ENCODE peak calls at places on chromosome X, in four cellular contexts. One of them, this sample, is unnamed.

GRCh38 chrX:150365953-150366911 is 3.1 kb downstream of the MAMLD1 start:
- DNase-seq in SHP77: no peak
- DNase-seq in T1000: no peak
- DNase-seq in PC-9: no peak
- DNase-seq in this sample: no peak

GRCh38 chrX:17441965-17442364 is 67.0 kb downstream of the NHS start:
- DNase-seq in SHP77: no peak
- DNase-seq in T1000: no peak
- DNase-seq in PC-9: no peak
- DNase-seq in this sample: no peak

GRCh38 chrX:38166478-38167083 is 54.1 kb downstream of the SRPX start:
- DNase-seq in SHP77: no peak
- DNase-seq in T1000: no peak
- DNase-seq in PC-9: no peak
- DNase-seq in this sample: peak

GRCh38 chrX:10660171-10660570 is 39.8 kb upstream of the MID1 start:
- DNase-seq in SHP77: no peak
- DNase-seq in T1000: no peak
- DNase-seq in PC-9: no peak
- DNase-seq in this sample: no peak

GRCh38 chrX:41909068-41909467 is 14.3 kb downstream of the CASK start:
- DNase-seq in SHP77: no peak
- DNase-seq in T1000: no peak
- DNase-seq in PC-9: no peak
- DNase-seq in this sample: no peak

GRCh38 chrX:71870337-71871098 is 40.1 kb upstream of the NHSL2 start:
- DNase-seq in SHP77: peak
- DNase-seq in T1000: no peak
- DNase-seq in PC-9: peak
- DNase-seq in this sample: no peak

GRCh38 chrX:153408221-153408721 is 3.0 kb upstream of the ZFP92 start:
- DNase-seq in SHP77: no peak
- DNase-seq in T1000: no peak
- DNase-seq in PC-9: no peak
- DNase-seq in this sample: no peak

GRCh38 chrX:72038016-72038415 is 93.7 kb downstream of the RTL5 start:
- DNase-seq in SHP77: no peak
- DNase-seq in T1000: no peak
- DNase-seq in PC-9: no peak
- DNase-seq in this sample: no peak

GRCh38 chrX:69309074-69309792 is 144.0 kb upstream of the PJA1 start:
- DNase-seq in SHP77: no peak
- DNase-seq in T1000: no peak
- DNase-seq in PC-9: no peak
- DNase-seq in this sample: peak

GRCh38 chrX:107449490-107450175 is at the start of gene FRMPD3:
- DNase-seq in SHP77: no peak
- DNase-seq in T1000: no peak
- DNase-seq in PC-9: peak
- DNase-seq in this sample: no peak

GRCh38 chrX:40112996-40113395 is 15.2 kb upstream of the BCOR start:
- DNase-seq in SHP77: no peak
- DNase-seq in T1000: no peak
- DNase-seq in PC-9: no peak
- DNase-seq in this sample: no peak

GRCh38 chrX:115689931-115690330 is 129.0 kb downstream of the PLS3 start:
- DNase-seq in SHP77: no peak
- DNase-seq in T1000: no peak
- DNase-seq in PC-9: no peak
- DNase-seq in this sample: no peak

GRCh38 chrX:120315776-120316175 is 4.5 kb upstream of the TMEM255A start:
- DNase-seq in SHP77: no peak
- DNase-seq in T1000: no peak
- DNase-seq in PC-9: peak
- DNase-seq in this sample: no peak

GRCh38 chrX:105098812-105099211 is 121.7 kb downstream of the TEX13A start:
- DNase-seq in SHP77: no peak
- DNase-seq in T1000: no peak
- DNase-seq in PC-9: no peak
- DNase-seq in this sample: no peak

GRCh38 chrX:130539721-130540321 is 138.0 kb downstream of the RBMX2 start:
- DNase-seq in SHP77: peak
- DNase-seq in T1000: peak
- DNase-seq in PC-9: peak
- DNase-seq in this sample: peak

GRCh38 chrX:110966839-110967238 is 129.2 kb upstream of the PAK3 start:
- DNase-seq in SHP77: no peak
- DNase-seq in T1000: no peak
- DNase-seq in PC-9: no peak
- DNase-seq in this sample: no peak

GRCh38 chrX:18179446-18179845 is 41.2 kb downstream of the BEND2 start:
- DNase-seq in SHP77: no peak
- DNase-seq in T1000: no peak
- DNase-seq in PC-9: no peak
- DNase-seq in this sample: no peak

GRCh38 chrX:135373357-135373756 is 48.4 kb upstream of the SMIM10L2A start:
- DNase-seq in SHP77: no peak
- DNase-seq in T1000: no peak
- DNase-seq in PC-9: no peak
- DNase-seq in this sample: no peak

This sample was measured in NCI-H510A treated with DMSO at 0.1 percent for 48 hours.